ENCODE peak calls at places on chromosomes 16 and 17, in five cellular contexts. W is heart left ventricle, G is HepG2, U is fibroblast of lung, I is testis. E is an unnamed sample. For H3K4me1, the result is how much of the 10 kb centered on the place peaks cover.

GRCh38 chr17:46026815-46027125 is 27.7 kb downstream of the STH start:
- DNase-seq in W (no peak), G (no peak), U (no peak), I (no peak), E (no peak)

GRCh38 chr16:75462804-75463203 is 1.7 kb downstream of the TMEM170A start:
- DNase-seq in W (no peak), G (no peak), U (peak), I (no peak), E (no peak)

GRCh38 chr17:32777436-32777835 is 99.5 kb downstream of the MYO1D start:
- DNase-seq in W (no peak), G (no peak), U (no peak), I (no peak), E (no peak)

GRCh38 chr16:1637526-1637925 is 25.4 kb downstream of the CRAMP1 start:
- DNase-seq in W (no peak), G (no peak), U (no peak), I (no peak), E (no peak)

GRCh38 chr16:53757971-53758609 is 54.1 kb downstream of the FTO start:
- DNase-seq in W (no peak), G (no peak), U (no peak), I (no peak), E (no peak)

GRCh38 chr16:17529982-17530760 is 59.4 kb upstream of the XYLT1 start:
- DNase-seq in W (no peak), G (no peak), U (no peak), I (no peak), E (no peak)

GRCh38 chr17:73091770-73092517 is 544 bp downstream of the SLC39A11 start:
- DNase-seq in W (no peak), G (peak), U (peak), I (peak), E (peak)

GRCh38 chr17:71849783-71850768 is 270.7 kb upstream of the SOX9 start:
- DNase-seq in W (no peak), G (no peak), U (no peak), I (no peak), E (no peak)

GRCh38 chr16:70267516-70267915 is 15.8 kb upstream of the EXOSC6 start:
- DNase-seq in W (no peak), G (peak), U (peak), I (peak), E (no peak)

GRCh38 chr17:38636054-38636453 is 30.3 kb upstream of the SRCIN1 start:
- DNase-seq in W (no peak), G (no peak), U (no peak), I (peak), E (no peak)

GRCh38 chr17:40958086-40958953 is 8.4 kb downstream of the KRT39 start:
- DNase-seq in W (no peak), G (peak), U (no peak), I (no peak), E (no peak)

GRCh38 chr17:57902117-57902799 is 52.4 kb upstream of the MRPS23 start:
- DNase-seq in W (no peak), G (no peak), U (no peak), I (no peak), E (no peak)
- H3K4me1 ChIP-seq in W (half or more), G (half or more), U (under half), I (under half), E (half or more)

DNA sequence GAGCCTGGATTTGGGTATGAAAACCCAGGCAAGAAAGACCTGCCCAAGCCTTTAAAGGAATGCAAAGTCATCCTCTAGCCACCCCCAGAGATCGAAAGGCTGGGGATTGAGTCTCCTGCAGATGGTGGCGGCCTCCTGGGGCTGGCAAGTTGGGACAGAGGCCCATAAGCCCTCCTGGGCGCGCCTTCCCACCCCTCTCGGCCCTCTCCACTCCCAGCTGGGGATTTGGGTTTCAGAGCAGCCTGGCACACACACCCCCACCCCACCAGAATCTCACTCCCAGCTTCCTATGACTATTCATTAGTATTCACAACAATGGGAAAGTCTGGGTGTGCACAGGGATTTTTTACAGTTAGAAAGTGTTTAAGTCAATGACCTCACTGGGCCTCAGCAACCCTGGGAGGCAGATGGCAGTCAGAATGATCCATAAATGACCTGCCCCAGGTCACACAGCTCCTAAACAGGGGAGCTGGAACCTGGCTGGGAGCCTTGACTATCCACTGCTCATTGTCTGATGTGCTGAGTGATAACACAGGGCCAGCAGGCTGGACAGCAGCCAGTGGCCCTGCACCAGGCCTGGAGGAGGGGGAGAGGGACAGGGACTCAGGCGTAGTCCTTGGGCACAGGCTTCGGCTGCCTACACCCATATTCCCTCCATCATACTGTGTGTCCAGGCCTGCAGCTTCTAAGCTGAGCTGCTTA is 12.1 kb downstream of the NHERF1 start:
- DNase-seq in W (no peak), G (no peak), U (no peak), I (no peak), E (no peak)
- H3K4me1 ChIP-seq in W (half or more), G (half or more), U (under half), I (half or more), E (half or more)

GRCh38 chr16:68070249-68070725 is 14.9 kb upstream of the NFATC3 start:
- DNase-seq in W (peak), G (no peak), U (no peak), I (no peak), E (no peak)

GRCh38 chr16:68070811-68071546 is 14.2 kb upstream of the NFATC3 start:
- DNase-seq in W (no peak), G (no peak), U (no peak), I (no peak), E (no peak)

GRCh38 chr16:68069511-68070248 is 15.5 kb upstream of the NFATC3 start:
- DNase-seq in W (peak), G (no peak), U (no peak), I (peak), E (peak)

GRCh38 chr16:68066763-68067162 is 18.4 kb upstream of the NFATC3 start:
- DNase-seq in W (no peak), G (no peak), U (no peak), I (no peak), E (no peak)

GRCh38 chr16:68068926-68069325 is 16.2 kb upstream of the NFATC3 start:
- DNase-seq in W (no peak), G (no peak), U (no peak), I (no peak), E (no peak)
- H3K4me1 ChIP-seq in W (half or more), G (under half), U (under half), I (under half), E (under half)

GRCh38 chr17:27318633-27319032 is 24.7 kb downstream of the WSB1 start:
- DNase-seq in W (no peak), G (no peak), U (no peak), I (no peak), E (no peak)

GRCh38 chr17:27320222-27320560 is 26.3 kb downstream of the WSB1 start:
- DNase-seq in W (no peak), G (no peak), U (no peak), I (no peak), E (no peak)

GRCh38 chr17:27318228-27318627 is 24.3 kb downstream of the WSB1 start:
- DNase-seq in W (no peak), G (no peak), U (no peak), I (no peak), E (no peak)

GRCh38 chr17:27321372-27321771 is 27.5 kb downstream of the WSB1 start:
- DNase-seq in W (no peak), G (no peak), U (no peak), I (no peak), E (no peak)

GRCh38 chr17:27319536-27320221 is 25.8 kb downstream of the WSB1 start:
- DNase-seq in W (peak), G (no peak), U (peak), I (peak), E (peak)
- H3K4me1 ChIP-seq in W (half or more), G (under half), U (under half), I (under half), E (under half)

GRCh38 chr17:49509588-49509917 is 14.5 kb downstream of the NGFR start:
- DNase-seq in W (no peak), G (no peak), U (no peak), I (no peak), E (no peak)

GRCh38 chr17:49510059-49510719 is 15.1 kb downstream of the NGFR start:
- DNase-seq in W (no peak), G (no peak), U (no peak), I (no peak), E (no peak)

GRCh38 chr17:49511810-49512209 is 16.7 kb downstream of the NGFR start:
- DNase-seq in W (no peak), G (no peak), U (no peak), I (no peak), E (peak)

GRCh38 chr17:49508891-49509587 is 13.9 kb downstream of the NGFR start:
- DNase-seq in W (no peak), G (no peak), U (no peak), I (no peak), E (no peak)

GRCh38 chr17:49510720-49511110 is 15.6 kb downstream of the NGFR start:
- DNase-seq in W (no peak), G (no peak), U (no peak), I (no peak), E (no peak)
- H3K4me1 ChIP-seq in W (under half), G (half or more), U (under half), I (under half), E (under half)

E was measured in upper lobe of left lung.